ENCODE peak calls at places on chromosomes 11 and 22, in five cellular contexts. D is left lung; Q is naive thymus-derived CD4-positive, alpha-beta T cell; G is adrenal gland; J is lung. A is an unnamed sample. For H3K36me3, the result is how much of the 10 kb centered on the place peaks cover.

GRCh38 chr11:73576226-73576625 is 21.7 kb downstream of the FAM168A start:
- DNase-seq in G (no peak), Q (no peak), J (no peak), D (no peak), A (no peak)

GRCh38 chr22:30432096-30432495 is 6.5 kb downstream of the MTFP1 start:
- DNase-seq in Q (no peak), G (no peak), D (no peak), J (no peak), A (no peak)

GRCh38 chr11:76552987-76553386 is 108.2 kb downstream of the EMSY start:
- DNase-seq in J (no peak), Q (no peak), G (no peak), D (no peak), A (no peak)

GRCh38 chr11:75350743-75351540 is 519 bp downstream of the ARRB1 start:
- DNase-seq in G (peak), J (peak), D (peak), Q (peak), A (no peak)

GRCh38 chr11:67630230-67630942 is 649 bp upstream of the NUDT8 start:
- DNase-seq in G (peak), Q (peak), J (peak), D (peak), A (peak)

GRCh38 chr11:80146231-80146630 is 705.4 kb upstream of the TENM4 start:
- DNase-seq in J (no peak), Q (no peak), D (no peak), G (no peak), A (no peak)

GRCh38 chr11:131864205-131864604 is 493.8 kb downstream of the NTM start:
- DNase-seq in Q (no peak), J (no peak), D (no peak), G (no peak), A (no peak)

GRCh38 chr22:22109693-22110466 is 127.3 kb upstream of the TOP3B start:
- DNase-seq in Q (no peak), G (no peak), J (no peak), D (no peak), A (no peak)

GRCh38 chr22:42472671-42473070 is 40.5 kb upstream of the NFAM1 start:
- DNase-seq in J (no peak), G (no peak), Q (no peak), D (no peak), A (no peak)

GRCh38 chr11:57085604-57086003 is 96.1 kb upstream of the LRRC55 start:
- DNase-seq in J (no peak), G (no peak), D (no peak), Q (no peak), A (no peak)

GRCh38 chr11:16015736-16016135 is 340.6 kb downstream of the SOX6 start:
- DNase-seq in D (no peak), Q (no peak), J (no peak), G (no peak), A (no peak)

DNA sequence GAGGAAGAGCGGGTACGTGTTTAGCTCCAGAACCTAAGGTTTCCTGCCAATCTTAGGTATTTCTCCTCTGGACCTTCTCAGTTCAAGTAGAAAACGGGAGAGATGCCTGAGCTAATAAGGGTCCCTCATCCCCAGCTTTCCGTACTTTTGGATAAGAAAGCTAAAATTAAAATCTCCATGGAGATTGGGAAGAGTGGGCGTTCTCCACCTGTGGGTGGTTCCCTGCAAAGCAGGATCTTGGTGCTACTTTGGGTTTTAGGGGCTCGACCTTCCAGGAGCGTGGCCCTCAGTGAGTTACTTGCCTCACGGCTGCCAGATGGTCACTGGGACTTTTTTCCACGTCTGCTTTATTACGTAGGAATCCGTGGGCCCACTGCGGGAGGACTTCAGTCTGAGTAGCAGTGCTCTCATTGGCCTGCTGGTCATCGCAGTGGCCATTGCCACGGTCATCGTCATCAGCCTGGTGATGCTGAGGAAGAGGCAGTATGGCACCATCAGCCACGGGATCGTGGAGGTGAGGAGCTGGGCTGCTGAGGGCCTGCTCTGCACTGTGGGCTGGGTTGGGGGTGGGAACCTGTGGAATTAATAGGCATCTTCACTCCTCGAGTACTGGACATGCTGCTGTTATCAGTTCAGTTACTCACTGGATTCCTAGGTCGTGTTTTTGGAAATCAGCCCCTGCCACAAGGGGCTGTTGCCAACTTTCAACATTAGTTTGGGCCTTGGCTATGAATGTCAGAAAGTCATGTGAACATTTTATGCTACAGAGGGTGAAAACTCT is 17.8 kb upstream of the ST14 start:
- DNase-seq in J (no peak), D (no peak), Q (no peak), G (peak), A (no peak)
- H3K36me3 ChIP-seq in J (under half), D (half or more), Q (under half), G (under half), A (half or more)

DNA sequence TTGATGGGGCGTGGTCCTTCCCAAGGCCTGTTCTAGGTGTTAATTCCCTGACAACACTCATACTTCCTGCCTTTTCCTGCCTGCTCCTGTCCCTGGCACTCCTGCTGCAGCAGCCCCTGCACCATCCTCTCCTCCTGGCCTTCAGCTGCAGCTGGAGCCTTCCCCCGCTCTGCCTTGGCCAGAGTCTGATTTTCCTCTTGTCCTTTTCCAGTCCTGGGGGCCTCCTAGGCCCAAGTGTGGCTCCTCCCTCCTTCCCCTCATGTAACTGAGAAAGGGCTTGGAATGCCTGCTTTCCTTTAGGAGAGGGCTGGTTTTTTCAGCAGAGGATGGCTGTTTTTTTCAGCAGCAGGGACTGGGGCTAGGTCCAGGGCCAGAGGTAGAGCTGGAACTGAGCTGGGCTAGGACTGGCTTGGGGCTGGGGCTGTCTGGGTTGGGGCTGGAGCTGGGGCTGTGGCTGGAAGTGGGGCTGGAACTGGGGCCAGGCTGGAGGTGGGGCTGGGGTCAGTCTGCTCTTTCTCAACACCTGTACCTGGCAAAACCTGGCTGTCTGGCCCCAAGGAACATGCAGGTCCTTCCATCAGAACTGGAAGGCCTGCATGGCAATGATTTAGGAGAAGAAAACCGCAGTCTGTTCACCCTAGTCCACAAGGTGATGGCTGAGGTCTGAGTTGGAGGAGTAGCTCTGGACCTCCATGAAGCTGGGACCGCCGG is 23.6 kb downstream of the ZC3H7B start:
- DNase-seq in Q (no peak), G (no peak), J (no peak), D (no peak), A (no peak)
- H3K36me3 ChIP-seq in Q (under half), G (half or more), J (under half), D (half or more), A (half or more)

DNA sequence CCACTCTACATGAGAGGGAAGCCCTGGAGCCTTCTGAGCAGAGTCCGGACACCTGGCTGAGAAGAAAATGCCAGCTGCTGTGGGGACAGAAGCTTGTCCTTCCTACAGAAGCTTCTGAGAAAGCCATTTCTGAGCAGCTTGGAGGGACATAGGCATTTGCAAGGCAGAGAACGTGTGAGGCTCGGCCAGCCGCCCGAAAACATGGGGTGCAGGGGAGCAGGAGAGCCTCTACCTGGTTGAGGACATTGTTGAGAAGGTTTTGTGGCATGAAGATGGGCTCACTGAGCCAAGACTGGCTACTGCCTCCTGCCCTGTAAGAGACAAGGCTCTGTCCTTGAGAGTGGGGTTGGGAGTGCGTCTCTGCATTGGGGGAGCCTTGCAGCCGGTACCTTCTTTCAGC is 25.3 kb downstream of the SAMM50 start:
- DNase-seq in Q (no peak), J (no peak), G (no peak), D (no peak), A (no peak)
- H3K36me3 ChIP-seq in Q (under half), J (under half), G (half or more), D (half or more), A (half or more)

GRCh38 chr22:31577711-31578110 is 81.4 kb downstream of the SFI1 start:
- DNase-seq in D (no peak), G (no peak), J (no peak), Q (no peak), A (no peak)

GRCh38 chr22:31579835-31580242 is 82.2 kb downstream of the PISD start:
- DNase-seq in Q (no peak), J (no peak), D (no peak), G (no peak), A (no peak)

GRCh38 chr22:31575190-31575589 is 78.9 kb downstream of the SFI1 start:
- DNase-seq in J (no peak), D (no peak), Q (no peak), G (no peak), A (no peak)

GRCh38 chr22:31574015-31574670 is 77.8 kb downstream of the SFI1 start:
- DNase-seq in Q (no peak), J (no peak), D (no peak), G (no peak), A (no peak)

DNA sequence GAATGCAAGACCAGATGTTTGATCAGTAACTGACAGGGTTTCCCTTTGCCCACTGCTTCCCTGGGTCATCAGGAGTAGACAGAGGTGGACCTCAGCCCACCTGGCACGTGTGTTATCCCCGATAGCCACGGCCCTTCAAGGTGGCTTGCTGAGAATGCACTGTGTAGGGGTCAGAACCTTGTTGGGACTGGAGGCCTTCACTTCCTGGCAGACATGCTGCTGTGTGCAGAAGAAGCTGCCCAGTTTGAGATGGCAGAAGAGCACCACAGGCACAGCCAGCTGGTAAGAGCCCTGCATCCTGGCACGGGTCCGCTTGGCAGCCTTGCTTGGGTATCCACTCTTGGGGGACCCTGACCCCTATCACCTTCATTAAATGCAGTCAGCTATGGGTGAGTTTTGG is 81.8 kb downstream of the SFI1 start:
- DNase-seq in G (no peak), D (no peak), Q (no peak), J (no peak), A (no peak)
- H3K36me3 ChIP-seq in G (under half), D (half or more), Q (under half), J (under half), A (half or more)

GRCh38 chr11:128491195-128491936 is 96.0 kb downstream of the ETS1 start:
- DNase-seq in Q (no peak), D (no peak), G (no peak), J (no peak), A (no peak)
- H3K36me3 ChIP-seq in Q (under half), D (under half), G (under half), J (under half), A (under half)

A was measured in suprapubic skin.